ENCODE peak calls at places on chromosome 2, in seven cellular contexts. One of them, this sample, is unnamed.

GRCh38 chr2:47253440-47253839 is 98.3 kb upstream of the STPG4 start:
- DNase-seq in ACHN: no peak
- DNase-seq in brain microvascular endothelial cell: no peak
- DNase-seq in left ventricle myocardium inferior: no peak
- DNase-seq in pancreas: no peak
- DNase-seq in NCI-H2081: no peak
- DNase-seq in cerebellum: no peak
- DNase-seq in this sample: no peak

GRCh38 chr2:214730248-214730647 is 79.2 kb downstream of the BARD1 start:
- DNase-seq in ACHN: no peak
- DNase-seq in brain microvascular endothelial cell: peak
- DNase-seq in left ventricle myocardium inferior: no peak
- DNase-seq in pancreas: no peak
- DNase-seq in NCI-H2081: no peak
- DNase-seq in cerebellum: no peak
- DNase-seq in this sample: no peak

GRCh38 chr2:223613017-223613950 is 11.1 kb upstream of the SCG2 start:
- DNase-seq in ACHN: peak
- DNase-seq in brain microvascular endothelial cell: peak
- DNase-seq in left ventricle myocardium inferior: peak
- DNase-seq in pancreas: peak
- DNase-seq in NCI-H2081: peak
- DNase-seq in cerebellum: peak
- DNase-seq in this sample: no peak

GRCh38 chr2:74896232-74896631 is 62.2 kb upstream of the POLE4 start:
- DNase-seq in ACHN: no peak
- DNase-seq in brain microvascular endothelial cell: no peak
- DNase-seq in left ventricle myocardium inferior: no peak
- DNase-seq in pancreas: no peak
- DNase-seq in NCI-H2081: no peak
- DNase-seq in cerebellum: peak
- DNase-seq in this sample: no peak

GRCh38 chr2:219613671-219614070 is 13.8 kb upstream of the SLC4A3 start:
- DNase-seq in ACHN: no peak
- DNase-seq in brain microvascular endothelial cell: no peak
- DNase-seq in left ventricle myocardium inferior: no peak
- DNase-seq in pancreas: no peak
- DNase-seq in NCI-H2081: no peak
- DNase-seq in cerebellum: no peak
- DNase-seq in this sample: no peak

GRCh38 chr2:70639841-70640448 is 86.3 kb upstream of the TGFA start:
- DNase-seq in ACHN: no peak
- DNase-seq in brain microvascular endothelial cell: no peak
- DNase-seq in left ventricle myocardium inferior: no peak
- DNase-seq in pancreas: no peak
- DNase-seq in NCI-H2081: no peak
- DNase-seq in cerebellum: no peak
- DNase-seq in this sample: no peak

GRCh38 chr2:241540766-241541561 is 17.6 kb upstream of the BOK start:
- DNase-seq in ACHN: peak
- DNase-seq in brain microvascular endothelial cell: peak
- DNase-seq in left ventricle myocardium inferior: peak
- DNase-seq in pancreas: peak
- DNase-seq in NCI-H2081: no peak
- DNase-seq in cerebellum: peak
- DNase-seq in this sample: peak

GRCh38 chr2:20624884-20625485 is 25.9 kb downstream of the HS1BP3 start:
- DNase-seq in ACHN: no peak
- DNase-seq in brain microvascular endothelial cell: no peak
- DNase-seq in left ventricle myocardium inferior: peak
- DNase-seq in pancreas: no peak
- DNase-seq in NCI-H2081: no peak
- DNase-seq in cerebellum: no peak
- DNase-seq in this sample: no peak

GRCh38 chr2:28681216-28681981 is 70.2 kb upstream of the PPP1CB start:
- DNase-seq in ACHN: peak
- DNase-seq in brain microvascular endothelial cell: peak
- DNase-seq in left ventricle myocardium inferior: no peak
- DNase-seq in pancreas: no peak
- DNase-seq in NCI-H2081: peak
- DNase-seq in cerebellum: no peak
- DNase-seq in this sample: peak

GRCh38 chr2:70374616-70375015 is 72.7 kb upstream of the FAM136A start:
- DNase-seq in ACHN: no peak
- DNase-seq in brain microvascular endothelial cell: no peak
- DNase-seq in left ventricle myocardium inferior: no peak
- DNase-seq in pancreas: no peak
- DNase-seq in NCI-H2081: no peak
- DNase-seq in cerebellum: no peak
- DNase-seq in this sample: no peak

GRCh38 chr2:72104821-72105588 is 42.7 kb downstream of the CYP26B1 start:
- DNase-seq in ACHN: no peak
- DNase-seq in brain microvascular endothelial cell: no peak
- DNase-seq in left ventricle myocardium inferior: no peak
- DNase-seq in pancreas: no peak
- DNase-seq in NCI-H2081: no peak
- DNase-seq in cerebellum: no peak
- DNase-seq in this sample: no peak

GRCh38 chr2:215828528-215829184 is 184.7 kb downstream of the MREG start:
- DNase-seq in ACHN: peak
- DNase-seq in brain microvascular endothelial cell: peak
- DNase-seq in left ventricle myocardium inferior: no peak
- DNase-seq in pancreas: peak
- DNase-seq in NCI-H2081: peak
- DNase-seq in cerebellum: no peak
- DNase-seq in this sample: no peak

GRCh38 chr2:62283147-62283546 is 87.2 kb downstream of the B3GNT2 start:
- DNase-seq in ACHN: no peak
- DNase-seq in brain microvascular endothelial cell: no peak
- DNase-seq in left ventricle myocardium inferior: no peak
- DNase-seq in pancreas: no peak
- DNase-seq in NCI-H2081: no peak
- DNase-seq in cerebellum: no peak
- DNase-seq in this sample: no peak

GRCh38 chr2:122875091-122875651 is 1119.7 kb downstream of the TSN start:
- DNase-seq in ACHN: no peak
- DNase-seq in brain microvascular endothelial cell: no peak
- DNase-seq in left ventricle myocardium inferior: no peak
- DNase-seq in pancreas: no peak
- DNase-seq in NCI-H2081: no peak
- DNase-seq in cerebellum: no peak
- DNase-seq in this sample: no peak

GRCh38 chr2:105812180-105813044 is 67.7 kb downstream of the NCK2 start:
- DNase-seq in ACHN: no peak
- DNase-seq in brain microvascular endothelial cell: peak
- DNase-seq in left ventricle myocardium inferior: peak
- DNase-seq in pancreas: peak
- DNase-seq in NCI-H2081: no peak
- DNase-seq in cerebellum: peak
- DNase-seq in this sample: no peak

GRCh38 chr2:42244520-42244919 is 75.4 kb downstream of the EML4 start:
- DNase-seq in ACHN: no peak
- DNase-seq in brain microvascular endothelial cell: no peak
- DNase-seq in left ventricle myocardium inferior: no peak
- DNase-seq in pancreas: no peak
- DNase-seq in NCI-H2081: no peak
- DNase-seq in cerebellum: no peak
- DNase-seq in this sample: no peak

GRCh38 chr2:128304330-128304714 is 14.3 kb downstream of the HS6ST1 start:
- DNase-seq in ACHN: no peak
- DNase-seq in brain microvascular endothelial cell: no peak
- DNase-seq in left ventricle myocardium inferior: no peak
- DNase-seq in pancreas: no peak
- DNase-seq in NCI-H2081: no peak
- DNase-seq in cerebellum: no peak
- DNase-seq in this sample: no peak

GRCh38 chr2:69138793-69139510 is 126.0 kb downstream of the ANTXR1 start:
- DNase-seq in ACHN: peak
- DNase-seq in brain microvascular endothelial cell: peak
- DNase-seq in left ventricle myocardium inferior: no peak
- DNase-seq in pancreas: no peak
- DNase-seq in NCI-H2081: no peak
- DNase-seq in cerebellum: no peak
- DNase-seq in this sample: no peak

GRCh38 chr2:120758181-120759048 is 22.7 kb downstream of the GLI2 start:
- DNase-seq in ACHN: no peak
- DNase-seq in brain microvascular endothelial cell: peak
- DNase-seq in left ventricle myocardium inferior: peak
- DNase-seq in pancreas: no peak
- DNase-seq in NCI-H2081: no peak
- DNase-seq in cerebellum: no peak
- DNase-seq in this sample: no peak

GRCh38 chr2:37781028-37781427 is 109.6 kb upstream of the CDC42EP3 start:
- DNase-seq in ACHN: peak
- DNase-seq in brain microvascular endothelial cell: peak
- DNase-seq in left ventricle myocardium inferior: no peak
- DNase-seq in pancreas: no peak
- DNase-seq in NCI-H2081: no peak
- DNase-seq in cerebellum: no peak
- DNase-seq in this sample: no peak

GRCh38 chr2:20650412-20650879 is 452 bp downstream of the HS1BP3 start:
- DNase-seq in ACHN: peak
- DNase-seq in brain microvascular endothelial cell: peak
- DNase-seq in left ventricle myocardium inferior: no peak
- DNase-seq in pancreas: no peak
- DNase-seq in NCI-H2081: peak
- DNase-seq in cerebellum: peak
- DNase-seq in this sample: peak

GRCh38 chr2:43925431-43925830 is 70.4 kb downstream of the LRPPRC start:
- DNase-seq in ACHN: no peak
- DNase-seq in brain microvascular endothelial cell: no peak
- DNase-seq in left ventricle myocardium inferior: no peak
- DNase-seq in pancreas: no peak
- DNase-seq in NCI-H2081: no peak
- DNase-seq in cerebellum: no peak
- DNase-seq in this sample: no peak

GRCh38 chr2:173941567-173941966 is 23.6 kb downstream of the SP3 start:
- DNase-seq in ACHN: no peak
- DNase-seq in brain microvascular endothelial cell: no peak
- DNase-seq in left ventricle myocardium inferior: no peak
- DNase-seq in pancreas: no peak
- DNase-seq in NCI-H2081: no peak
- DNase-seq in cerebellum: no peak
- DNase-seq in this sample: no peak

GRCh38 chr2:195352581-195352980 is 304.4 kb upstream of the SLC39A10 start:
- DNase-seq in ACHN: no peak
- DNase-seq in brain microvascular endothelial cell: no peak
- DNase-seq in left ventricle myocardium inferior: no peak
- DNase-seq in pancreas: no peak
- DNase-seq in NCI-H2081: no peak
- DNase-seq in cerebellum: no peak
- DNase-seq in this sample: no peak

GRCh38 chr2:72220170-72220569 is 72.5 kb upstream of the CYP26B1 start:
- DNase-seq in ACHN: peak
- DNase-seq in brain microvascular endothelial cell: no peak
- DNase-seq in left ventricle myocardium inferior: no peak
- DNase-seq in pancreas: no peak
- DNase-seq in NCI-H2081: no peak
- DNase-seq in cerebellum: no peak
- DNase-seq in this sample: no peak

GRCh38 chr2:176001281-176001902 is 675 bp downstream of the LNPK start:
- DNase-seq in ACHN: peak
- DNase-seq in brain microvascular endothelial cell: peak
- DNase-seq in left ventricle myocardium inferior: peak
- DNase-seq in pancreas: peak
- DNase-seq in NCI-H2081: peak
- DNase-seq in cerebellum: peak
- DNase-seq in this sample: peak

GRCh38 chr2:82282111-82282882 is 1977.7 kb upstream of the LRRTM1 start:
- DNase-seq in ACHN: no peak
- DNase-seq in brain microvascular endothelial cell: no peak
- DNase-seq in left ventricle myocardium inferior: no peak
- DNase-seq in pancreas: no peak
- DNase-seq in NCI-H2081: no peak
- DNase-seq in cerebellum: no peak
- DNase-seq in this sample: no peak

GRCh38 chr2:63057249-63058148 is 6.9 kb downstream of the OTX1 start:
- DNase-seq in ACHN: no peak
- DNase-seq in brain microvascular endothelial cell: no peak
- DNase-seq in left ventricle myocardium inferior: no peak
- DNase-seq in pancreas: no peak
- DNase-seq in NCI-H2081: no peak
- DNase-seq in cerebellum: no peak
- DNase-seq in this sample: no peak

GRCh38 chr2:58638256-58638795 is 397.2 kb upstream of the FANCL start:
- DNase-seq in ACHN: peak
- DNase-seq in brain microvascular endothelial cell: no peak
- DNase-seq in left ventricle myocardium inferior: no peak
- DNase-seq in pancreas: no peak
- DNase-seq in NCI-H2081: no peak
- DNase-seq in cerebellum: no peak
- DNase-seq in this sample: no peak

GRCh38 chr2:231597014-231597611 is 4.4 kb downstream of the TEX44 start:
- DNase-seq in ACHN: no peak
- DNase-seq in brain microvascular endothelial cell: no peak
- DNase-seq in left ventricle myocardium inferior: peak
- DNase-seq in pancreas: no peak
- DNase-seq in NCI-H2081: no peak
- DNase-seq in cerebellum: peak
- DNase-seq in this sample: no peak

GRCh38 chr2:147511491-147511948 is 333.3 kb upstream of the ACVR2A start:
- DNase-seq in ACHN: no peak
- DNase-seq in brain microvascular endothelial cell: peak
- DNase-seq in left ventricle myocardium inferior: peak
- DNase-seq in pancreas: peak
- DNase-seq in NCI-H2081: no peak
- DNase-seq in cerebellum: no peak
- DNase-seq in this sample: no peak

GRCh38 chr2:73998451-73998850 is 13.7 kb downstream of the TET3 start:
- DNase-seq in ACHN: no peak
- DNase-seq in brain microvascular endothelial cell: no peak
- DNase-seq in left ventricle myocardium inferior: no peak
- DNase-seq in pancreas: no peak
- DNase-seq in NCI-H2081: peak
- DNase-seq in cerebellum: no peak
- DNase-seq in this sample: peak